ENCODE peak calls at places on chromosomes 2 and 18, in six cellular contexts. M is IMR-90, H is A549, T is SK-N-SH, Q is GM12878, D is K562. O is an unnamed sample.

GRCh38 chr2:176085861-176086771 is 2.4 kb upstream of the EVX2 start:
- DNase-seq in M (peak; percentile 34), T (peak; percentile 78), H (no peak), Q (no peak), D (peak; percentile 67), O (no peak)

GRCh38 chr2:44635725-44636124 is 274.0 kb downstream of the CAMKMT start:
- DNase-seq in M (no peak), Q (no peak), T (no peak), D (no peak), H (no peak), O (no peak)

GRCh38 chr2:2922156-2922555 is 455.5 kb downstream of the EIPR1 start:
- DNase-seq in D (no peak), Q (no peak), H (no peak), M (no peak), T (no peak), O (no peak)

GRCh38 chr18:46452820-46453219 is 204.2 kb downstream of the LOXHD1 start:
- DNase-seq in M (peak; percentile 22), T (no peak), Q (no peak), H (no peak), D (no peak), O (no peak)

GRCh38 chr2:116477229-116477628 is 1337.3 kb upstream of the DDX18 start:
- DNase-seq in H (no peak), M (no peak), Q (no peak), T (no peak), D (no peak), O (no peak)

GRCh38 chr18:9905401-9905922 is 8.4 kb upstream of the VAPA start:
- DNase-seq in D (no peak), T (peak; percentile 31), H (no peak), Q (no peak), M (no peak), O (no peak)

GRCh38 chr2:39266139-39266805 is 22.5 kb upstream of the CDKL4 start:
- DNase-seq in M (peak; percentile 36), Q (peak; percentile 53), T (no peak), D (no peak), H (no peak), O (no peak)

GRCh38 chr2:128262315-128263253 is 56.1 kb downstream of the HS6ST1 start:
- DNase-seq in Q (no peak), M (no peak), D (no peak), T (no peak), H (no peak), O (no peak)

GRCh38 chr2:176099159-176099736 is 347 bp upstream of the HOXD12 start:
- DNase-seq in D (no peak), H (no peak), T (no peak), Q (no peak), M (no peak), O (peak; percentile 48)

GRCh38 chr2:96693286-96694200 is 46.3 kb downstream of the LMAN2L start:
- DNase-seq in H (no peak), T (no peak), D (no peak), Q (no peak), M (no peak), O (no peak)

GRCh38 chr2:140654565-140654964 is 1476.3 kb downstream of the LRP1B start:
- DNase-seq in H (no peak), Q (no peak), M (peak; percentile 30), T (peak; percentile 29), D (no peak), O (no peak)

GRCh38 chr18:26579941-26580618 is 31.7 kb upstream of the KCTD1 start:
- DNase-seq in T (no peak), D (no peak), Q (no peak), H (peak; percentile 33), M (no peak), O (no peak)

GRCh38 chr2:184523732-184524131 is 74.6 kb upstream of the ZNF804A start:
- DNase-seq in H (no peak), D (no peak), M (no peak), T (no peak), Q (no peak), O (no peak)

GRCh38 chr18:49726564-49726963 is 86.8 kb downstream of the ACAA2 start:
- DNase-seq in Q (no peak), M (peak; percentile 13), H (no peak), T (no peak), D (no peak), O (no peak)

GRCh38 chr2:225608136-225608535 is 208.6 kb downstream of the NYAP2 start:
- DNase-seq in T (no peak), Q (no peak), D (no peak), H (no peak), M (no peak), O (no peak)

GRCh38 chr2:212421571-212422334 is 116.8 kb downstream of the ERBB4 start:
- DNase-seq in H (no peak), D (no peak), Q (no peak), T (no peak), M (peak; percentile 1), O (no peak)

GRCh38 chr2:21041943-21042707 is 1.7 kb downstream of the APOB start:
- DNase-seq in Q (no peak), H (no peak), T (peak; percentile 72), M (no peak), D (no peak), O (no peak)

GRCh38 chr2:16008856-16009255 is 68.5 kb downstream of the MYCN start:
- DNase-seq in Q (no peak), H (no peak), D (no peak), T (no peak), M (no peak), O (no peak)

GRCh38 chr18:36366994-36367839 is 69.7 kb downstream of the FHOD3 start:
- DNase-seq in M (no peak), Q (peak; percentile 82), T (no peak), H (no peak), D (no peak), O (no peak)

GRCh38 chr2:53989210-53989862 is 18.5 kb upstream of the PSME4 start:
- DNase-seq in Q (no peak), D (no peak), T (no peak), H (no peak), M (no peak), O (no peak)

GRCh38 chr2:189995679-189996078 is 66.8 kb downstream of the MSTN start:
- DNase-seq in Q (no peak), H (no peak), D (no peak), T (no peak), M (no peak), O (no peak)

GRCh38 chr2:230814616-230815015 is 50.1 kb upstream of the ITM2C start:
- DNase-seq in T (no peak), Q (no peak), D (peak; percentile 10), H (peak; percentile 45), M (peak; percentile 47), O (no peak)

GRCh38 chr2:229180658-229181057 is 90.4 kb downstream of the PID1 start:
- DNase-seq in T (no peak), M (no peak), Q (no peak), H (no peak), D (no peak), O (no peak)

GRCh38 chr2:225670111-225670974 is 270.8 kb downstream of the NYAP2 start:
- DNase-seq in M (peak; percentile 74), D (peak; percentile 11), Q (no peak), H (peak; percentile 16), T (peak; percentile 17), O (no peak)

GRCh38 chr2:214966420-214966819 is 156.9 kb upstream of the BARD1 start:
- DNase-seq in T (no peak), D (no peak), Q (no peak), H (no peak), M (no peak), O (no peak)

GRCh38 chr2:70964596-70965386 is 13.6 kb upstream of the ANKRD53 start:
- DNase-seq in H (peak; percentile 80), M (peak; percentile 58), T (peak; percentile 84), D (peak; percentile 88), Q (no peak), O (peak; percentile 92)

GRCh38 chr2:231640646-231641111 is 48.0 kb downstream of the TEX44 start:
- DNase-seq in M (no peak), Q (no peak), T (no peak), H (peak; percentile 60), D (peak; percentile 41), O (no peak)

GRCh38 chr2:177740718-177741117 is 331.9 kb downstream of the PDE11A start:
- DNase-seq in Q (no peak), D (no peak), H (no peak), M (no peak), T (peak; percentile 23), O (no peak)

GRCh38 chr2:33788044-33788443 is 188.9 kb upstream of the FAM98A start:
- DNase-seq in D (no peak), H (no peak), T (no peak), Q (no peak), M (peak; percentile 43), O (no peak)

GRCh38 chr2:36567711-36568408 is 30.1 kb downstream of the FEZ2 start:
- DNase-seq in T (no peak), H (no peak), Q (no peak), D (no peak), M (no peak), O (no peak)
- TF ChIP-seq RFX5 in T (no peak), H (no peak), Q (no peak), D (no peak), M (no peak), O (no peak)

DNA sequence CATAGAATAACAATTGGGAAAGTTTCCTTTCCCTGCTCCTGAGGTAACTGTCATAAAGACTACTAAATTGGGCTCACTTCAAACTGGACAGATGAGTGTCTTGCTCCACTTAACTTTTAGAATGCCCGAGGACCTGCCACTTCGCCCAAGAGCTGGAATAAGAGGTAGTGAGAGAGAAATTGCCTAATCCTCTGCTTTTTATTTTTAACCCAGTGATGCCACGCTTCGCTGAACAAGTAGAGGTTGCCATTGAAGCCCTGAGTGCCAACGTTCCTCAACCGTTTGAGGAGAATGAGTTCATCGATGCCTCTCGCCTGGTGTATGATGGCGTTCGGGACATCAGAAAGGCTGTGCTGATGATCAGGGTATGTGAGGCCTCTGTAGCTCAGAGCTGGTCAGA is 269.4 kb upstream of the LRRTM1 start:
- DNase-seq in D (no peak), H (no peak), Q (no peak), M (no peak), T (no peak), O (no peak)
- TF ChIP-seq RFX5 in D (no peak), H (no peak), Q (no peak), M (no peak), T (no peak), O (no peak)

DNA sequence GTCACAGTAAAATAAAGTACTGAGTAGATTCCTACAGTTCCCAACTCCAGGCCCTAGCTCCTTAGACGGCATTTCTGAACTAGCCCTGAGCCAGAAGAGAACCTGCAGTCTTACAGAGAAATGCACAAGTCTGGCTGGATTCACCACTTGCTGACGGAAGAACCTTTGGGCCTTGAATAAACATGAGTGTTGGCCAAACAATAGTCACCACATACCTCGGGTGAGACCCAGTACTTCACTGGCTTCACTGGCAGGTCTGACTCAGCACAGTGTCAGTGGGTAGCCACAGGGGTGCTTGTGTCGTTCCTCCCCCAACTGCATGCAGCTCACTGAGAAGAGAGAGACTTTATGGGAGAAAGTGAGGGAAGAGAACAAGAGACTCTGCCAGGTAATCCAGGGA is 88.9 kb downstream of the TMEM185B start:
- DNase-seq in M (peak; percentile 99), H (peak; percentile 27), Q (no peak), T (no peak), D (no peak), O (no peak)
- TF ChIP-seq RFX5 in M (no peak), H (no peak), Q (no peak), T (no peak), D (no peak), O (no peak)

GRCh38 chr2:43178602-43179542 is 47.5 kb downstream of the ZFP36L2 start:
- DNase-seq in D (peak; percentile 97), M (peak; percentile 82), H (peak; percentile 89), T (peak; percentile 59), Q (no peak), O (peak; percentile 63)
- TF ChIP-seq RFX5 in D (no peak), M (no peak), H (no peak), T (no peak), Q (no peak), O (no peak)

O was measured in H1.